ENCODE peak calls at places on chromosomes 2 and 18, in four cellular contexts. O, H, W and I are unnamed samples.

GRCh38 chr2:70965506-70965905 is 12.9 kb upstream of the ANKRD53 start:
- DNase-seq in O (no peak), H (no peak), W (peak), I (no peak)

GRCh38 chr18:61901334-61901986 is 8.7 kb upstream of the RNF152 start:
- DNase-seq in O (peak), H (peak), W (peak), I (peak)

GRCh38 chr18:32351014-32351413 is 119.7 kb downstream of the GAREM1 start:
- DNase-seq in O (no peak), H (peak), W (no peak), I (no peak)

GRCh38 chr2:100817388-100817985 is 2.5 kb upstream of the NPAS2 start:
- DNase-seq in O (no peak), H (no peak), W (no peak), I (no peak)

GRCh38 chr18:46315187-46315586 is 211.0 kb downstream of the HAUS1 start:
- DNase-seq in O (no peak), H (no peak), W (no peak), I (no peak)

GRCh38 chr2:107467414-107467813 is 359.3 kb upstream of the RGPD4 start:
- DNase-seq in O (no peak), H (no peak), W (no peak), I (no peak)

GRCh38 chr2:2992622-2993021 is 385.0 kb downstream of the EIPR1 start:
- DNase-seq in O (no peak), H (no peak), W (no peak), I (no peak)

GRCh38 chr18:32548688-32549087 is 78.0 kb upstream of the GAREM1 start:
- DNase-seq in O (no peak), H (no peak), W (no peak), I (peak)

GRCh38 chr2:75100011-75100680 is 99.2 kb downstream of the TACR1 start:
- DNase-seq in O (no peak), H (peak), W (no peak), I (no peak)

GRCh38 chr2:56008661-56009411 is 85.3 kb upstream of the EFEMP1 start:
- DNase-seq in O (peak), H (peak), W (peak), I (no peak)

GRCh38 chr2:240972636-240973521 is 25.5 kb upstream of the SNED1 start:
- DNase-seq in O (no peak), H (peak), W (no peak), I (no peak)

GRCh38 chr2:42722328-42723190 is 41.4 kb downstream of the OXER1 start:
- DNase-seq in O (no peak), H (peak), W (peak), I (no peak)

GRCh38 chr2:201795608-201796477 is 10.5 kb upstream of the CDK15 start:
- DNase-seq in O (peak), H (peak), W (peak), I (peak)

GRCh38 chr2:173034143-173034542 is 41.5 kb upstream of the MAP3K20 start:
- DNase-seq in O (no peak), H (no peak), W (no peak), I (no peak)

GRCh38 chr18:39030124-39030655 is 1464.6 kb upstream of the CELF4 start:
- DNase-seq in O (no peak), H (no peak), W (no peak), I (no peak)

GRCh38 chr2:34570266-34570872 is 971.3 kb upstream of the FAM98A start:
- DNase-seq in O (peak), H (no peak), W (peak), I (no peak)
- TF ChIP-seq CTCF in O (peak), H (no peak), W (no peak), I (peak)

GRCh38 chr2:28390241-28390856 is 2.3 kb upstream of the FOSL2 start:
- DNase-seq in O (peak), H (peak), W (peak), I (no peak)
- TF ChIP-seq CTCF in O (no peak), H (no peak), W (no peak), I (no peak)

DNA sequence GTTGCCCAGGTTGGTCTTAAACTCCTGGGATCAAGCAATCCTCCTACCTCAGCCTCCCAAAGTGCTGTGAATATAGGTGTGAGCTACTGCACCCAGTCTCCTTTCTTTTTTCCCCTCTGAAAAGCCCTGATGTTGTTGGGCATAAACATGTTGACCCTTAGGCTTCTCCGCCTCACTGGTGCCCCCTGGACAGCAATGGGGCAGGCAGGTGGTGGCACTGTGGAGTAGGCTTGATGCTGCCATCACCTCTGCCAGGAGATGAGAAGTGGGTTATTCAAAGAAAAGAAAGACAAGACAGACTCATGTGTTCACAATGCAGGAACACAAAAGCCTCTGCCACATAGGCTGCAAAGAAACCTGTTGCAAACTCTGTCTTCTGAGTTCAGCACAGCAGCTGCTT is 169.9 kb downstream of the EN1 start:
- DNase-seq in O (no peak), H (no peak), W (no peak), I (no peak)
- TF ChIP-seq CTCF in O (no peak), H (no peak), W (no peak), I (no peak)

GRCh38 chr2:82674638-82675037 is 1784.4 kb downstream of the SUCLG1 start:
- DNase-seq in O (no peak), H (no peak), W (no peak), I (no peak)

DNA sequence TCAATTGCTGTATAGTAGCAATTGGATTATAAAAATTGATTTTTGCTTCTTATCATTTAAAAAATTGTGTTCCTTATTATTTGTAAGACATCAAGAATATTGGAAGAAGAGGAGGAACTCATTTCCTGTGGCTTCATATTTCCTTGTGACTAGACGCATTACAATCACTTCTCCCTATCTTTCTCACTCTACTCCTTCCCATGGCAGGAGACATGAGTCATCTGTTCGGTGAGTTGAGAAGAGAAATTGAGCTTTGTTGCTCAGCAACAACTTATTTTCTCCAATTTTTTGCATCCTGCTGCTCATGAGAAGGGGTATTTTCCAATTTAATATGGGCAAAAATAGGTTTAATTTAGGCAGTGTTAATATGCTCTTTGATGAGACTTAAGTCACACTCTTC is 1783.9 kb downstream of the SUCLG1 start:
- DNase-seq in O (no peak), H (peak), W (no peak), I (no peak)
- TF ChIP-seq CTCF in O (no peak), H (no peak), W (no peak), I (no peak)

GRCh38 chr2:30655660-30656059 is 151.6 kb downstream of the CAPN13 start:
- DNase-seq in O (no peak), H (peak), W (no peak), I (no peak)
- TF ChIP-seq CTCF in O (no peak), H (no peak), W (no peak), I (no peak)

DNA sequence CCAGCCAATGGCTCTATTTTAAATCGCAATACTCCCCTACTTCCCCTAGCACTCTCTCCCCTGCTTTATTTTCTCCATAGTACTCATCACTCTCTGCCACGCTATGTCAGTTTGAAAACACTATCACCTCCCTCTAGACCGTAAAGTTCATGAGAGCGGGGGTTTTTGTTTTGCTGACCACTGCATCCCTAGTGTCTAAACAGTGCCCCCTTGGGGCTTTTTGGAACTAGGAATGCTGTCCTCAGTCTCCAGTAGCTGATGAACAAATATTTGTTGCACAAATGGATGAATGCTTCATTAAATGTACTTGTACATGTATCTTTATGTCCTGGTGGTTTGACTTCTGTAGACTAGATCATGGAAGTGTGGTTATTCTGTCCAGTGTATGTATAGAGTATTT is 44.2 kb downstream of the ATOH8 start:
- DNase-seq in O (no peak), H (no peak), W (no peak), I (no peak)
- TF ChIP-seq CTCF in O (peak), H (peak), W (no peak), I (peak)

GRCh38 chr2:222610746-222611145 is 45.1 kb downstream of the FARSB start:
- DNase-seq in O (no peak), H (no peak), W (no peak), I (no peak)
- TF ChIP-seq CTCF in O (no peak), H (no peak), W (no peak), I (peak)

GRCh38 chr2:45941758-45942738 is 290.6 kb downstream of the PRKCE start:
- DNase-seq in O (no peak), H (peak), W (no peak), I (no peak)

GRCh38 chr2:45946023-45946422 is 294.5 kb downstream of the PRKCE start:
- DNase-seq in O (no peak), H (peak), W (no peak), I (no peak)

GRCh38 chr2:45945182-45945779 is 293.8 kb downstream of the PRKCE start:
- DNase-seq in O (no peak), H (no peak), W (no peak), I (no peak)

GRCh38 chr2:45944075-45944474 is 292.6 kb downstream of the PRKCE start:
- DNase-seq in O (no peak), H (peak), W (no peak), I (no peak)

GRCh38 chr2:45943231-45944044 is 292.0 kb downstream of the PRKCE start:
- DNase-seq in O (no peak), H (peak), W (no peak), I (no peak)
- TF ChIP-seq CTCF in O (peak), H (peak), W (no peak), I (peak)

DNA sequence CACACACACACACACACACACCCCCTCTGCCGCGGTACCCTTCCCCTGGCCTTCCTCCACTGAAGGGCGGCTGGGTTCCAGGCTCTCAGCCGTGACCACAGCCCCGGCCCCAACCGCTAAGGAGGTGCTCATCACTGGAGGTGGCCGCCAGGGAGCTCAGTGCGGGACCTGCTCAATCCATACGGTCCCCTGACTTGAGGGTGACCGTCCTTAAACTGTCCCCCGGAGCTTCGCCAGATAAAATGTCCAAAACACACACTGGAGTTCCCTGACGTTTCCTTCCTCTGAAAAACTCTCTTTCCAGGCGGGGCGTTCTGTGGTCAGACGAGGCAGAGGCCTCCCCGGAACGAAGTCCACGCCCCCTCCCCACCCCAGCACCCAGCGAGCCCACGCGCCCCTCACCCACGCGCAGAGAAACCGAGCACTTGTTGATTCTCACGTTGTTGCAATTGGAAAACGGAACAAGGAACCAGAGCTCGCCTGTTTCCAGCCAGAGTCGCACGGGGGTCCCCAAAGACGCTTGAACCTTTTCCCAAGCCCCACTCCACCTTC is 1.4 kb downstream of the MBP start:
- DNase-seq in O (peak), H (no peak), W (peak), I (no peak)
- TF ChIP-seq CTCF in O (no peak), H (no peak), W (no peak), I (no peak)